ENCODE peak calls at places on chromosomes 6 and 20, in six cellular contexts. One of them, this sample, is unnamed.

GRCh38 chr6:82084324-82084920 is 163.1 kb downstream of the IBTK start:
- DNase-seq in H54: no peak
- DNase-seq in activated gamma-delta T cell treated with Interleukin-2 at 50 U/mL for 16 hours: no peak
- DNase-seq in dorsolateral prefrontal cortex: no peak
- DNase-seq in fibroblast of pulmonary artery: no peak
- DNase-seq in HS-27A: no peak
- DNase-seq in this sample: no peak

GRCh38 chr20:57092112-57092899 is 174.1 kb downstream of the BMP7 start:
- DNase-seq in H54: peak
- DNase-seq in activated gamma-delta T cell treated with Interleukin-2 at 50 U/mL for 16 hours: no peak
- DNase-seq in dorsolateral prefrontal cortex: peak
- DNase-seq in fibroblast of pulmonary artery: peak
- DNase-seq in HS-27A: no peak
- DNase-seq in this sample: peak

GRCh38 chr6:153003294-153003645 is 761 bp upstream of the MTRF1L start:
- DNase-seq in H54: no peak
- DNase-seq in activated gamma-delta T cell treated with Interleukin-2 at 50 U/mL for 16 hours: no peak
- DNase-seq in dorsolateral prefrontal cortex: no peak
- DNase-seq in fibroblast of pulmonary artery: no peak
- DNase-seq in HS-27A: no peak
- DNase-seq in this sample: peak

GRCh38 chr20:17859002-17859615 is 109.5 kb downstream of the SNX5 start:
- DNase-seq in H54: no peak
- DNase-seq in activated gamma-delta T cell treated with Interleukin-2 at 50 U/mL for 16 hours: no peak
- DNase-seq in dorsolateral prefrontal cortex: no peak
- DNase-seq in fibroblast of pulmonary artery: no peak
- DNase-seq in HS-27A: no peak
- DNase-seq in this sample: peak

GRCh38 chr6:110476046-110476849 is at the start of gene SLC22A16:
- DNase-seq in H54: no peak
- DNase-seq in activated gamma-delta T cell treated with Interleukin-2 at 50 U/mL for 16 hours: no peak
- DNase-seq in dorsolateral prefrontal cortex: no peak
- DNase-seq in fibroblast of pulmonary artery: no peak
- DNase-seq in HS-27A: no peak
- DNase-seq in this sample: no peak

GRCh38 chr20:37236462-37236861 is 25.2 kb downstream of the GHRH start:
- DNase-seq in H54: no peak
- DNase-seq in activated gamma-delta T cell treated with Interleukin-2 at 50 U/mL for 16 hours: no peak
- DNase-seq in dorsolateral prefrontal cortex: no peak
- DNase-seq in fibroblast of pulmonary artery: no peak
- DNase-seq in HS-27A: no peak
- DNase-seq in this sample: no peak

GRCh38 chr6:129671442-129672344 is 38.3 kb downstream of the ARHGAP18 start:
- DNase-seq in H54: no peak
- DNase-seq in activated gamma-delta T cell treated with Interleukin-2 at 50 U/mL for 16 hours: peak
- DNase-seq in dorsolateral prefrontal cortex: no peak
- DNase-seq in fibroblast of pulmonary artery: no peak
- DNase-seq in HS-27A: no peak
- DNase-seq in this sample: peak

GRCh38 chr6:116313377-116313776 is 33.6 kb upstream of the TSPYL1 start:
- DNase-seq in H54: no peak
- DNase-seq in activated gamma-delta T cell treated with Interleukin-2 at 50 U/mL for 16 hours: no peak
- DNase-seq in dorsolateral prefrontal cortex: no peak
- DNase-seq in fibroblast of pulmonary artery: no peak
- DNase-seq in HS-27A: no peak
- DNase-seq in this sample: no peak

GRCh38 chr6:44100088-44100550 is 27.1 kb downstream of the MRPL14 start:
- DNase-seq in H54: peak
- DNase-seq in activated gamma-delta T cell treated with Interleukin-2 at 50 U/mL for 16 hours: no peak
- DNase-seq in dorsolateral prefrontal cortex: no peak
- DNase-seq in fibroblast of pulmonary artery: peak
- DNase-seq in HS-27A: no peak
- DNase-seq in this sample: no peak

GRCh38 chr6:167467793-167468431 is 143.0 kb downstream of the TTLL2 start:
- DNase-seq in H54: no peak
- DNase-seq in activated gamma-delta T cell treated with Interleukin-2 at 50 U/mL for 16 hours: no peak
- DNase-seq in dorsolateral prefrontal cortex: no peak
- DNase-seq in fibroblast of pulmonary artery: no peak
- DNase-seq in HS-27A: no peak
- DNase-seq in this sample: no peak

GRCh38 chr20:51431321-51431720 is 111.2 kb downstream of the NFATC2 start:
- DNase-seq in H54: no peak
- DNase-seq in activated gamma-delta T cell treated with Interleukin-2 at 50 U/mL for 16 hours: peak
- DNase-seq in dorsolateral prefrontal cortex: no peak
- DNase-seq in fibroblast of pulmonary artery: no peak
- DNase-seq in HS-27A: no peak
- DNase-seq in this sample: no peak

GRCh38 chr20:15045246-15045645 is 707.8 kb upstream of the FLRT3 start:
- DNase-seq in H54: no peak
- DNase-seq in activated gamma-delta T cell treated with Interleukin-2 at 50 U/mL for 16 hours: no peak
- DNase-seq in dorsolateral prefrontal cortex: no peak
- DNase-seq in fibroblast of pulmonary artery: peak
- DNase-seq in HS-27A: no peak
- DNase-seq in this sample: no peak

GRCh38 chr20:15619816-15620215 is 953.4 kb downstream of the KIF16B start:
- DNase-seq in H54: no peak
- DNase-seq in activated gamma-delta T cell treated with Interleukin-2 at 50 U/mL for 16 hours: no peak
- DNase-seq in dorsolateral prefrontal cortex: no peak
- DNase-seq in fibroblast of pulmonary artery: no peak
- DNase-seq in HS-27A: no peak
- DNase-seq in this sample: no peak